ENCODE peak calls at places on chromosomes 1 and 21, in eight cellular contexts. One of them, this sample, is unnamed.

GRCh38 chr21:25283720-25284119 is 323.6 kb downstream of the MRPL39 start:
- DNase-seq in smooth muscle cell of the brain vasculature: peak; percentile 2
- DNase-seq in CD4-positive, alpha-beta memory T cell: peak; percentile 4
- DNase-seq in HS-5: peak; percentile 11
- DNase-seq in T-helper 9 cell: no peak
- DNase-seq in CD4-positive, alpha-beta T cell: no peak
- DNase-seq in left ventricle myocardium inferior: no peak
- DNase-seq in HEK293T: peak; percentile 20
- DNase-seq in this sample: peak; percentile 2

GRCh38 chr1:115764541-115764940 is 4.0 kb downstream of the CASQ2 start:
- DNase-seq in smooth muscle cell of the brain vasculature: no peak
- DNase-seq in CD4-positive, alpha-beta memory T cell: no peak
- DNase-seq in HS-5: peak; percentile 20
- DNase-seq in T-helper 9 cell: no peak
- DNase-seq in CD4-positive, alpha-beta T cell: no peak
- DNase-seq in left ventricle myocardium inferior: no peak
- DNase-seq in HEK293T: peak; percentile 40
- DNase-seq in this sample: no peak

GRCh38 chr1:221739677-221740025 is 2.2 kb downstream of the DUSP10 start:
- DNase-seq in smooth muscle cell of the brain vasculature: no peak
- DNase-seq in CD4-positive, alpha-beta memory T cell: no peak
- DNase-seq in HS-5: no peak
- DNase-seq in T-helper 9 cell: no peak
- DNase-seq in CD4-positive, alpha-beta T cell: no peak
- DNase-seq in left ventricle myocardium inferior: no peak
- DNase-seq in HEK293T: no peak
- DNase-seq in this sample: no peak

GRCh38 chr1:92482665-92483441 is 3.9 kb downstream of the GFI1 start:
- DNase-seq in smooth muscle cell of the brain vasculature: no peak
- DNase-seq in CD4-positive, alpha-beta memory T cell: peak; percentile 44
- DNase-seq in HS-5: no peak
- DNase-seq in T-helper 9 cell: peak; percentile 25
- DNase-seq in CD4-positive, alpha-beta T cell: no peak
- DNase-seq in left ventricle myocardium inferior: no peak
- DNase-seq in HEK293T: no peak
- DNase-seq in this sample: no peak

GRCh38 chr1:21289700-21290545 is at the start of gene ECE1:
- DNase-seq in smooth muscle cell of the brain vasculature: no peak
- DNase-seq in CD4-positive, alpha-beta memory T cell: peak; percentile 51
- DNase-seq in HS-5: no peak
- DNase-seq in T-helper 9 cell: peak; percentile 44
- DNase-seq in CD4-positive, alpha-beta T cell: peak; percentile 28
- DNase-seq in left ventricle myocardium inferior: peak; percentile 56
- DNase-seq in HEK293T: peak; percentile 63
- DNase-seq in this sample: no peak

GRCh38 chr21:41090981-41091380 is 77.0 kb upstream of the BACE2 start:
- DNase-seq in smooth muscle cell of the brain vasculature: no peak
- DNase-seq in CD4-positive, alpha-beta memory T cell: no peak
- DNase-seq in HS-5: no peak
- DNase-seq in T-helper 9 cell: no peak
- DNase-seq in CD4-positive, alpha-beta T cell: no peak
- DNase-seq in left ventricle myocardium inferior: no peak
- DNase-seq in HEK293T: no peak
- DNase-seq in this sample: no peak

GRCh38 chr1:197307551-197307950 is 39.5 kb downstream of the CRB1 start:
- DNase-seq in smooth muscle cell of the brain vasculature: no peak
- DNase-seq in CD4-positive, alpha-beta memory T cell: no peak
- DNase-seq in HS-5: no peak
- DNase-seq in T-helper 9 cell: no peak
- DNase-seq in CD4-positive, alpha-beta T cell: no peak
- DNase-seq in left ventricle myocardium inferior: no peak
- DNase-seq in HEK293T: no peak
- DNase-seq in this sample: peak; percentile 51

GRCh38 chr1:169921080-169921479 is 27.4 kb upstream of the SCYL3 start:
- DNase-seq in smooth muscle cell of the brain vasculature: no peak
- DNase-seq in CD4-positive, alpha-beta memory T cell: no peak
- DNase-seq in HS-5: no peak
- DNase-seq in T-helper 9 cell: no peak
- DNase-seq in CD4-positive, alpha-beta T cell: no peak
- DNase-seq in left ventricle myocardium inferior: no peak
- DNase-seq in HEK293T: no peak
- DNase-seq in this sample: no peak

GRCh38 chr1:244665771-244666217 is 12.9 kb downstream of the DESI2 start:
- DNase-seq in smooth muscle cell of the brain vasculature: no peak
- DNase-seq in CD4-positive, alpha-beta memory T cell: no peak
- DNase-seq in HS-5: no peak
- DNase-seq in T-helper 9 cell: no peak
- DNase-seq in CD4-positive, alpha-beta T cell: no peak
- DNase-seq in left ventricle myocardium inferior: no peak
- DNase-seq in HEK293T: peak; percentile 25
- DNase-seq in this sample: no peak

GRCh38 chr1:204507317-204508105 is 8.7 kb upstream of the MDM4 start:
- DNase-seq in smooth muscle cell of the brain vasculature: no peak
- DNase-seq in CD4-positive, alpha-beta memory T cell: no peak
- DNase-seq in HS-5: no peak
- DNase-seq in T-helper 9 cell: no peak
- DNase-seq in CD4-positive, alpha-beta T cell: no peak
- DNase-seq in left ventricle myocardium inferior: no peak
- DNase-seq in HEK293T: no peak
- DNase-seq in this sample: no peak

This sample was measured in epithelial cell of proximal tubule.